ENCODE peak calls at places on chromosomes 12 and 14, in eight cellular contexts. N is fibroblast of mammary gland, C is astrocyte of the cerebellum, M is tibial artery, G is psoas muscle, P is GM12864, H is colonic mucosa, I is astrocyte of the spinal cord. O is an unnamed sample.

GRCh38 chr14:25009891-25010290 is 40.1 kb downstream of the STXBP6 start:
- DNase-seq in C (no peak), G (no peak), M (no peak), H (no peak), I (peak), P (no peak), N (no peak), O (peak)

GRCh38 chr14:29037428-29037827 is 270.8 kb downstream of the FOXG1 start:
- DNase-seq in N (peak), H (no peak), I (no peak), G (no peak), M (no peak), P (no peak), C (no peak), O (no peak)

GRCh38 chr14:90522585-90523191 is 125.9 kb downstream of the CALM1 start:
- DNase-seq in P (no peak), G (peak), N (peak), I (peak), C (peak), M (peak), H (no peak), O (no peak)

GRCh38 chr12:80190001-80190400 is 90.7 kb downstream of the OTOGL start:
- DNase-seq in H (no peak), G (no peak), I (no peak), M (no peak), P (no peak), N (peak), C (no peak), O (no peak)

GRCh38 chr12:20863056-20863455 is 52.6 kb downstream of the SLCO1B3 start:
- DNase-seq in G (no peak), C (no peak), N (no peak), I (no peak), M (no peak), H (no peak), P (no peak), O (no peak)

GRCh38 chr14:22268875-22269274 is 320.1 kb downstream of the DAD1 start:
- DNase-seq in P (no peak), H (no peak), G (no peak), I (peak), N (peak), M (no peak), C (no peak), O (peak)

GRCh38 chr14:99534863-99535262 is 53.7 kb downstream of the CCNK start:
- DNase-seq in N (no peak), C (no peak), M (no peak), G (no peak), P (no peak), H (no peak), I (peak), O (peak)

GRCh38 chr14:23172572-23172971 is 10.9 kb downstream of the SLC7A8 start:
- DNase-seq in C (no peak), P (no peak), I (no peak), G (no peak), N (no peak), H (no peak), M (no peak), O (no peak)

GRCh38 chr14:22448905-22449611 is 140.0 kb downstream of the DAD1 start:
- DNase-seq in M (peak), P (no peak), H (no peak), N (peak), C (no peak), G (peak), I (peak), O (no peak)

GRCh38 chr14:106738075-106738474 is 1211.7 kb downstream of the TMEM121 start:
- DNase-seq in I (no peak), G (no peak), C (no peak), N (no peak), M (no peak), H (no peak), P (no peak), O (no peak)

GRCh38 chr14:61690982-61691381 is 4.3 kb upstream of the HIF1A start:
- DNase-seq in M (no peak), I (peak), N (no peak), C (no peak), G (no peak), H (no peak), P (no peak), O (no peak)

GRCh38 chr12:121144416-121144914 is 11.8 kb downstream of the P2RX7 start:
- DNase-seq in P (no peak), N (peak), C (no peak), H (no peak), I (peak), G (no peak), M (no peak), O (no peak)

GRCh38 chr12:54431911-54432814 is 13.1 kb upstream of the ITGA5 start:
- DNase-seq in G (peak), I (peak), H (peak), P (no peak), N (peak), C (no peak), M (peak), O (no peak)

GRCh38 chr12:28456934-28457710 is 266.9 kb downstream of the CCDC91 start:
- DNase-seq in C (no peak), M (no peak), G (no peak), H (no peak), I (no peak), N (no peak), P (no peak), O (no peak)

GRCh38 chr12:45337835-45338234 is 121.9 kb downstream of the ANO6 start:
- DNase-seq in I (no peak), G (no peak), M (no peak), P (no peak), C (no peak), H (no peak), N (no peak), O (no peak)

GRCh38 chr12:102763016-102763415 is 154.0 kb downstream of the PAH start:
- DNase-seq in G (no peak), H (no peak), N (no peak), I (no peak), M (no peak), C (no peak), P (no peak), O (no peak)

GRCh38 chr12:99093166-99093565 is 448.1 kb downstream of the APAF1 start:
- DNase-seq in N (no peak), I (no peak), C (no peak), G (no peak), H (no peak), P (no peak), M (no peak), O (no peak)

GRCh38 chr12:2414810-2415567 is 362.2 kb downstream of the CACNA1C start:
- DNase-seq in G (no peak), H (no peak), C (no peak), M (no peak), N (peak), P (no peak), I (no peak), O (no peak)

GRCh38 chr12:33439587-33440011 is at the start of gene SYT10:
- DNase-seq in N (no peak), H (no peak), C (no peak), G (no peak), I (peak), M (no peak), P (no peak), O (no peak)

GRCh38 chr14:68363841-68364711 is 428.8 kb downstream of the ZFP36L1 start:
- DNase-seq in N (no peak), I (peak), H (no peak), C (peak), M (peak), G (peak), P (no peak), O (peak)

GRCh38 chr12:58557156-58557555 is 363.1 kb downstream of the LRIG3 start:
- DNase-seq in I (peak), C (no peak), N (peak), P (no peak), M (no peak), G (no peak), H (no peak), O (no peak)

GRCh38 chr14:79369359-79370332 is 841.7 kb downstream of the DIO2 start:
- DNase-seq in C (peak), H (no peak), N (peak), P (no peak), M (no peak), G (no peak), I (peak), O (peak)

GRCh38 chr14:99296517-99296916 is 24.5 kb upstream of the BCL11B start:
- DNase-seq in I (no peak), M (no peak), H (no peak), P (no peak), C (no peak), N (no peak), G (no peak), O (no peak)

GRCh38 chr12:128168273-128168672 is 98.7 kb upstream of the TMEM132C start:
- DNase-seq in H (no peak), N (no peak), M (no peak), I (no peak), G (no peak), P (no peak), C (no peak), O (no peak)

GRCh38 chr12:11855993-11856374 is 206.5 kb downstream of the ETV6 start:
- DNase-seq in N (no peak), H (no peak), I (no peak), M (no peak), P (peak), C (no peak), G (no peak), O (no peak)

GRCh38 chr12:130557876-130558770 is 158.0 kb downstream of the RIMBP2 start:
- DNase-seq in G (no peak), P (no peak), H (peak), M (no peak), I (no peak), N (no peak), C (no peak), O (no peak)

GRCh38 chr12:45234134-45234865 is 18.4 kb downstream of the ANO6 start:
- DNase-seq in N (peak), H (no peak), G (peak), M (peak), I (peak), P (no peak), C (peak), O (peak)

GRCh38 chr12:48894271-48894670 is 28.6 kb upstream of the RND1 start:
- DNase-seq in G (no peak), H (no peak), I (no peak), M (no peak), P (no peak), C (no peak), N (no peak), O (no peak)

GRCh38 chr12:48889679-48890078 is 24.0 kb upstream of the RND1 start:
- DNase-seq in N (no peak), I (no peak), C (no peak), G (no peak), P (no peak), H (no peak), M (no peak), O (no peak)

GRCh38 chr12:48890657-48891418 is 25.2 kb upstream of the RND1 start:
- DNase-seq in M (peak), P (no peak), H (peak), G (peak), C (peak), I (peak), N (peak), O (no peak)
- H3K4me3 ChIP-seq in M (peak), P (no peak), H (peak), G (peak), C (peak), I (peak), N (peak), O (peak)

GRCh38 chr14:31266437-31267331 is 59.1 kb upstream of the HECTD1 start:
- DNase-seq in H (no peak), N (no peak), G (no peak), M (no peak), I (no peak), P (no peak), C (no peak), O (no peak)

GRCh38 chr14:31269599-31270195 is 62.1 kb upstream of the HECTD1 start:
- DNase-seq in P (no peak), I (no peak), G (no peak), H (no peak), C (no peak), N (no peak), M (no peak), O (no peak)

GRCh38 chr14:31271648-31272047 is 64.1 kb upstream of the HECTD1 start:
- DNase-seq in H (no peak), N (no peak), M (no peak), P (no peak), G (no peak), I (no peak), C (no peak), O (no peak)

GRCh38 chr14:31268216-31268615 is 60.6 kb upstream of the HECTD1 start:
- DNase-seq in P (no peak), N (no peak), G (no peak), C (no peak), H (no peak), I (no peak), M (no peak), O (no peak)

DNA sequence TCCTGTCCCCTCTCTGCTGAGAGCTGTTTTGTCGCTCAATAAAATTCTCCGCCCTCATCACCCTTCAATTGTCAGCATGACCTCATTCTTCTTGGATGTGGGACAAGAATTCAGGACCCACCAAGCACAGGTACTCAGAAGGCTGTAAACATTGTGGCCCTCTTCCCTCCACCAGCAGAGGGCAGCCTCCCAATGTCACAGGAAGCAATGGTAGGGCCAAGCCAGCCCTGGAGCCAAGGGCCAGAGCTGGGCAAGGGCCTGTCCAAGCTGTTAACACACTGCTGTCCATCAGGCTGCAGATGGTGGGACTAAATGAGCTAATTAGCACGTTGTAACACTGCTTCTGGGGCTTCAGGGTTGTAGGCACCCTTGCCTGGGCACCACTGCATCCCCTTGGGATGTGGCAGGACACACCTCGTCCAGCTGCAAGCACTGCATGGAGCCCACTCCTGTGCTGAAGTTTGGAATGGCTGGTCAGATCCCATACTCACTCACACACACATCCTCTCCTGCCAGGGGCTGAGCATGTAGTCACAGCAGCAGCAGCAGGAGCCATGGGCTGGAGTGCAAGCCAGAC is 62.7 kb upstream of the HECTD1 start:
- DNase-seq in N (peak), C (no peak), G (peak), I (no peak), P (no peak), H (peak), M (no peak), O (no peak)
- TF ChIP-seq CTCF in N (peak), C (peak), G (no peak), I (no peak), P (peak), H (peak), M (peak), O (no peak)

GRCh38 chr14:53946404-53947400 is 9.9 kb downstream of the BMP4 start:
- DNase-seq in G (no peak), P (no peak), I (peak), M (no peak), N (no peak), H (no peak), C (peak), O (no peak)
- H3K4me3 ChIP-seq in G (peak), P (no peak), I (peak), M (peak), N (no peak), H (peak), C (peak), O (peak)

GRCh38 chr12:132229423-132229760 is 85.1 kb downstream of the NOC4L start:
- DNase-seq in P (no peak), C (no peak), N (no peak), H (no peak), M (no peak), I (no peak), G (no peak), O (no peak)
- TF ChIP-seq CTCF in P (no peak), C (no peak), N (no peak), H (no peak), M (no peak), I (no peak), G (no peak), O (no peak)

DNA sequence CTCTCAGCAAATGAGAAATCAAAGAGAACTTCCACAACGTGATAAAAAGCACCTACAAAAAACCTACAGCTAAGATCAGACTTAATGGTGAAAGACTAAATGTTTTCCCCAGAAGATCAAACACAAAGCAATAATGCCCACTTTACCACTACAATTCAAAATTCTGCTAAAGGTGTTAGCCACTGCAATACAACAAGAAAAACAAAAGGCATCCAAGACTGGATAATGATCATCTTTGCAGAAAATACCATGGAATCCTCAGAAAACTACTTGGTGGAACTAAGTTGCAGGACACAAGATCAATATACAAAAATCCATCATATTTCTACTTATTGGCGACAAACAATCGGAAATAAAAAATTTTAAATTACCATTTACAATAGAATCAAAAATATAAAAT is 6.5 kb downstream of the DDX24 start:
- DNase-seq in C (no peak), H (no peak), I (no peak), N (no peak), P (no peak), M (no peak), G (no peak), O (no peak)
- H3K4me3 ChIP-seq in C (no peak), H (no peak), I (no peak), N (no peak), P (no peak), M (no peak), G (no peak), O (no peak)

DNA sequence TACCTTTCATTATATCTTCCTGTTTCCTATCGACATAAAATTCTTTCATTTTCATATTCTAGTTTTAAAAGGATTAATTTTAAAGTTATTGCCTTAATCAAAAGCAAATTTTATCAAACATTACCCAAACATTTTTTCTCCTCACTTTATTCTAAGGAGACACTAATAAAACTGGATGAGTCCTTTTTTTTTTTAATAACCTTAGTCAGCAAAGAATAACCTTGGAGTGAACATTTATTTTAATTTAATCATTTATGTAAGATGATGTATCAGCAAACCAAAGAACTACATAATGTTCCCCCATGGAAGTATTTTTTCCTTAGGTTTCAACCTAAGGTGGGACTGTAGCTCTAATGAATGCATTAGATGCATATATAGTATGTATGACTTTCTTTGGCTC is 83.9 kb downstream of the RAD52 start:
- DNase-seq in H (no peak), M (no peak), P (no peak), C (no peak), G (no peak), N (no peak), I (no peak), O (no peak)
- TF ChIP-seq CTCF in H (no peak), M (no peak), P (no peak), C (no peak), G (no peak), N (no peak), I (no peak), O (no peak)